ENCODE peak calls at places on chromosomes 6 and 20, in ten cellular contexts. One of them, this sample, is unnamed. For H3K4me1, the result is how much of the 10 kb centered on the place peaks cover.

GRCh38 chr6:25333471-25333870 is 54.3 kb downstream of the CARMIL1 start:
- DNase-seq in hepatocyte: no peak
- DNase-seq in H9: no peak
- DNase-seq in cardiac muscle cell: no peak
- DNase-seq in spleen: no peak
- DNase-seq in A549: no peak
- DNase-seq in tibial artery: no peak
- DNase-seq in OCI-LY7: no peak
- DNase-seq in breast epithelium: no peak
- DNase-seq in mammary epithelial cell: no peak
- DNase-seq in this sample: no peak

GRCh38 chr6:24307881-24308280 is 50.0 kb downstream of the DCDC2 start:
- DNase-seq in hepatocyte: no peak
- DNase-seq in H9: no peak
- DNase-seq in cardiac muscle cell: peak
- DNase-seq in spleen: no peak
- DNase-seq in A549: no peak
- DNase-seq in tibial artery: no peak
- DNase-seq in OCI-LY7: no peak
- DNase-seq in breast epithelium: no peak
- DNase-seq in mammary epithelial cell: no peak
- DNase-seq in this sample: no peak

GRCh38 chr20:38591484-38592410 is 9.9 kb upstream of the ARHGAP40 start:
- DNase-seq in hepatocyte: no peak
- DNase-seq in H9: no peak
- DNase-seq in cardiac muscle cell: no peak
- DNase-seq in spleen: no peak
- DNase-seq in A549: no peak
- DNase-seq in tibial artery: no peak
- DNase-seq in OCI-LY7: no peak
- DNase-seq in breast epithelium: no peak
- DNase-seq in mammary epithelial cell: no peak
- DNase-seq in this sample: no peak

GRCh38 chr6:10412165-10412947 is 2.5 kb downstream of the TFAP2A start:
- DNase-seq in hepatocyte: peak
- DNase-seq in H9: peak
- DNase-seq in cardiac muscle cell: peak
- DNase-seq in spleen: peak
- DNase-seq in A549: peak
- DNase-seq in tibial artery: no peak
- DNase-seq in OCI-LY7: peak
- DNase-seq in breast epithelium: peak
- DNase-seq in mammary epithelial cell: peak
- DNase-seq in this sample: no peak

GRCh38 chr6:106080106-106081095 is 5.7 kb upstream of the PRDM1 start:
- DNase-seq in hepatocyte: no peak
- DNase-seq in H9: no peak
- DNase-seq in cardiac muscle cell: no peak
- DNase-seq in spleen: no peak
- DNase-seq in A549: no peak
- DNase-seq in tibial artery: no peak
- DNase-seq in OCI-LY7: no peak
- DNase-seq in breast epithelium: no peak
- DNase-seq in mammary epithelial cell: no peak
- DNase-seq in this sample: no peak

GRCh38 chr6:161870236-161870901 is 596.5 kb upstream of the AGPAT4 start:
- DNase-seq in hepatocyte: no peak
- DNase-seq in H9: no peak
- DNase-seq in cardiac muscle cell: no peak
- DNase-seq in spleen: no peak
- DNase-seq in A549: no peak
- DNase-seq in tibial artery: no peak
- DNase-seq in OCI-LY7: no peak
- DNase-seq in breast epithelium: no peak
- DNase-seq in mammary epithelial cell: no peak
- DNase-seq in this sample: no peak

GRCh38 chr6:3135668-3136297 is 17.3 kb downstream of the BPHL start:
- DNase-seq in hepatocyte: peak
- DNase-seq in H9: no peak
- DNase-seq in cardiac muscle cell: no peak
- DNase-seq in spleen: no peak
- DNase-seq in A549: no peak
- DNase-seq in tibial artery: no peak
- DNase-seq in OCI-LY7: no peak
- DNase-seq in breast epithelium: no peak
- DNase-seq in mammary epithelial cell: no peak
- DNase-seq in this sample: no peak

GRCh38 chr20:49620364-49621240 is 52.7 kb upstream of the PTGIS start:
- DNase-seq in hepatocyte: no peak
- DNase-seq in H9: no peak
- DNase-seq in cardiac muscle cell: no peak
- DNase-seq in spleen: no peak
- DNase-seq in A549: no peak
- DNase-seq in tibial artery: no peak
- DNase-seq in OCI-LY7: peak
- DNase-seq in breast epithelium: no peak
- DNase-seq in mammary epithelial cell: no peak
- DNase-seq in this sample: no peak

GRCh38 chr6:70717038-70717801 is 49.5 kb downstream of the SMAP1 start:
- DNase-seq in hepatocyte: no peak
- DNase-seq in H9: no peak
- DNase-seq in cardiac muscle cell: no peak
- DNase-seq in spleen: no peak
- DNase-seq in A549: no peak
- DNase-seq in tibial artery: no peak
- DNase-seq in OCI-LY7: no peak
- DNase-seq in breast epithelium: no peak
- DNase-seq in mammary epithelial cell: no peak
- DNase-seq in this sample: no peak

GRCh38 chr6:157034433-157035230 is 257.5 kb downstream of the ARID1B start:
- DNase-seq in hepatocyte: peak
- DNase-seq in H9: no peak
- DNase-seq in cardiac muscle cell: peak
- DNase-seq in spleen: no peak
- DNase-seq in A549: peak
- DNase-seq in tibial artery: no peak
- DNase-seq in OCI-LY7: peak
- DNase-seq in breast epithelium: no peak
- DNase-seq in mammary epithelial cell: peak
- DNase-seq in this sample: no peak

GRCh38 chr6:36130672-36131516 is 581 bp downstream of the MAPK13 start:
- DNase-seq in hepatocyte: peak
- DNase-seq in H9: peak
- DNase-seq in cardiac muscle cell: peak
- DNase-seq in spleen: peak
- DNase-seq in A549: no peak
- DNase-seq in tibial artery: peak
- DNase-seq in OCI-LY7: no peak
- DNase-seq in breast epithelium: no peak
- DNase-seq in mammary epithelial cell: no peak
- DNase-seq in this sample: peak

GRCh38 chr20:39004508-39004907 is 42.4 kb downstream of the DHX35 start:
- DNase-seq in hepatocyte: peak
- DNase-seq in H9: no peak
- DNase-seq in cardiac muscle cell: no peak
- DNase-seq in spleen: no peak
- DNase-seq in A549: no peak
- DNase-seq in tibial artery: no peak
- DNase-seq in OCI-LY7: no peak
- DNase-seq in breast epithelium: no peak
- DNase-seq in mammary epithelial cell: peak
- DNase-seq in this sample: peak

DNA sequence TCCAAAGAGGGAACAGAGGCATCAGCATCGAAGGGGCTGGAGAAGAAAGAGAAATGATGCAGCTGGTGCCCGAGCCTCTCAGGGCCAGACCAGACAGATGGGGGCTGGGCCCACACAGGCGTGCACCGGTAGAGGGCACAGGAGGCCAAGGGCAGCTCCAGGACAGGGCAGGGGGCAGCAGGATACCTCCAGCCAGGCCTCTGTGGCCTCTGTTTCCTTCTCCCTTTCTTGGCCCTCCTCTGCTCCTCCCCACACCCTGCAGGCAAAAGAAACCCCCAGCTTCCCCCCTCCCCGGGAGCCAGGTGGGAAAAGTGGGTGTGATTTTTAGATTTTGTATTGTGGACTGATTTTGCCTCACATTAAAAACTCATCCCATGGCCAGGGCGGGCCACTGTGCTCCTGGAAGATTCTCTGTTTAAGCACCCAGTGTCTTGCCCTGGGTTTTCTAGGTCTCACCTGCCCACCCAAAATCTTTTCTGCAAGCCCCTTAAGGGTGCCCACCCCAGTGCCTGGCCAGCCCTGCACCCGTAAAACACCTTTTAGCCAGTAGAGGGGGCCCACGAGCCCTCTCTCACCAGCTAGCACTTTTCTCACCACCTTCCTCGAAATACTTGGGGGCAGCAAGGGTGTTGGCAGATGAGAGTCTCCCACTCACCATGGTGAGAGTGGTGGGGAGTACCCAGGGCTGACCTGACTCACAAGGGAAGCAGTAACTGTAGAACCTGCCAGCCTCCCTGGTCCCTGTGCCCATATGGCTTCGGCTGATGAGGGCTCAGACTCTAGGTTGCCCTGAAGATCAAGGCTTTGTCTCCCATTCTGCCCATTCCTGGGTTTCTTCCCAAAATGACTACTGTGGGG is 35.7 kb upstream of the ID1 start:
- DNase-seq in hepatocyte: peak
- DNase-seq in H9: peak
- DNase-seq in cardiac muscle cell: peak
- DNase-seq in spleen: peak
- DNase-seq in A549: peak
- DNase-seq in tibial artery: peak
- DNase-seq in OCI-LY7: peak
- DNase-seq in breast epithelium: no peak
- DNase-seq in mammary epithelial cell: peak
- DNase-seq in this sample: peak
- H3K4me1 ChIP-seq in hepatocyte: half or more
- H3K4me1 ChIP-seq in H9: under half
- H3K4me1 ChIP-seq in cardiac muscle cell: under half
- H3K4me1 ChIP-seq in spleen: under half
- H3K4me1 ChIP-seq in A549: half or more
- H3K4me1 ChIP-seq in tibial artery: under half
- H3K4me1 ChIP-seq in OCI-LY7: under half
- H3K4me1 ChIP-seq in breast epithelium: under half
- H3K4me1 ChIP-seq in mammary epithelial cell: half or more
- H3K4me1 ChIP-seq in this sample: under half

GRCh38 chr6:133817460-133818047 is 71.4 kb upstream of the TCF21 start:
- DNase-seq in hepatocyte: peak
- DNase-seq in H9: peak
- DNase-seq in cardiac muscle cell: no peak
- DNase-seq in spleen: no peak
- DNase-seq in A549: no peak
- DNase-seq in tibial artery: no peak
- DNase-seq in OCI-LY7: peak
- DNase-seq in breast epithelium: no peak
- DNase-seq in mammary epithelial cell: no peak
- DNase-seq in this sample: peak
- TF ChIP-seq CTCF in hepatocyte: peak
- TF ChIP-seq CTCF in H9: peak
- TF ChIP-seq CTCF in cardiac muscle cell: peak
- TF ChIP-seq CTCF in spleen: no peak
- TF ChIP-seq CTCF in A549: peak
- TF ChIP-seq CTCF in tibial artery: peak
- TF ChIP-seq CTCF in OCI-LY7: peak
- TF ChIP-seq CTCF in breast epithelium: no peak
- TF ChIP-seq CTCF in mammary epithelial cell: peak
- TF ChIP-seq CTCF in this sample: peak

GRCh38 chr6:43280234-43280633 is 17.8 kb upstream of the SLC22A7 start:
- DNase-seq in hepatocyte: no peak
- DNase-seq in H9: no peak
- DNase-seq in cardiac muscle cell: no peak
- DNase-seq in spleen: no peak
- DNase-seq in A549: no peak
- DNase-seq in tibial artery: no peak
- DNase-seq in OCI-LY7: no peak
- DNase-seq in breast epithelium: no peak
- DNase-seq in mammary epithelial cell: no peak
- DNase-seq in this sample: no peak
- H3K4me1 ChIP-seq in hepatocyte: under half
- H3K4me1 ChIP-seq in H9: under half
- H3K4me1 ChIP-seq in cardiac muscle cell: under half
- H3K4me1 ChIP-seq in spleen: under half
- H3K4me1 ChIP-seq in A549: under half
- H3K4me1 ChIP-seq in tibial artery: under half
- H3K4me1 ChIP-seq in OCI-LY7: under half
- H3K4me1 ChIP-seq in breast epithelium: under half
- H3K4me1 ChIP-seq in mammary epithelial cell: under half
- H3K4me1 ChIP-seq in this sample: under half

GRCh38 chr6:29750709-29751108 is 27.5 kb downstream of the HLA-F start:
- DNase-seq in hepatocyte: no peak
- DNase-seq in H9: no peak
- DNase-seq in cardiac muscle cell: no peak
- DNase-seq in spleen: no peak
- DNase-seq in A549: no peak
- DNase-seq in tibial artery: no peak
- DNase-seq in OCI-LY7: no peak
- DNase-seq in breast epithelium: no peak
- DNase-seq in mammary epithelial cell: no peak
- DNase-seq in this sample: no peak

GRCh38 chr6:29752451-29753308 is 29.4 kb downstream of the HLA-F start:
- DNase-seq in hepatocyte: peak
- DNase-seq in H9: peak
- DNase-seq in cardiac muscle cell: peak
- DNase-seq in spleen: peak
- DNase-seq in A549: peak
- DNase-seq in tibial artery: peak
- DNase-seq in OCI-LY7: peak
- DNase-seq in breast epithelium: peak
- DNase-seq in mammary epithelial cell: peak
- DNase-seq in this sample: peak

GRCh38 chr6:29755295-29755871 is 32.1 kb downstream of the HLA-F start:
- DNase-seq in hepatocyte: no peak
- DNase-seq in H9: no peak
- DNase-seq in cardiac muscle cell: no peak
- DNase-seq in spleen: no peak
- DNase-seq in A549: no peak
- DNase-seq in tibial artery: no peak
- DNase-seq in OCI-LY7: no peak
- DNase-seq in breast epithelium: no peak
- DNase-seq in mammary epithelial cell: no peak
- DNase-seq in this sample: no peak

GRCh38 chr6:29751480-29751879 is 28.2 kb downstream of the HLA-F start:
- DNase-seq in hepatocyte: no peak
- DNase-seq in H9: no peak
- DNase-seq in cardiac muscle cell: no peak
- DNase-seq in spleen: no peak
- DNase-seq in A549: no peak
- DNase-seq in tibial artery: no peak
- DNase-seq in OCI-LY7: no peak
- DNase-seq in breast epithelium: no peak
- DNase-seq in mammary epithelial cell: no peak
- DNase-seq in this sample: peak

DNA sequence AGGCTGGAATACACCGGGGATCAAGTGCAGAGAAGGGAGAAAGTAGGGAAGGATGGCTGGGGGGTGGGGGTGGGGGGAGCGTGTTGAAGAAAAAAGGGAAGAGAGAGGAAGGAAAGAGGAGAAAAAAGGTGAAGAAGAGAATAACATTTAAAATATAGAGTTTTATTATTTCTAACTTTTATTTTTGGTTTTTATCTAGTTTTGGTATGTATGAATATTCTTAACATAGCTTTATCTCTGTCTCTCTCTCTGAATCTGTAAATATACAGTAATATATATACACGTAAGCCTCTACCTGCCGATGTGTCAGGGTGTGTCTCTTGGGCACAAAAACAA is 30.0 kb downstream of the HLA-F start:
- DNase-seq in hepatocyte: no peak
- DNase-seq in H9: no peak
- DNase-seq in cardiac muscle cell: no peak
- DNase-seq in spleen: no peak
- DNase-seq in A549: no peak
- DNase-seq in tibial artery: no peak
- DNase-seq in OCI-LY7: no peak
- DNase-seq in breast epithelium: no peak
- DNase-seq in mammary epithelial cell: no peak
- DNase-seq in this sample: no peak
- TF ChIP-seq CTCF in hepatocyte: no peak
- TF ChIP-seq CTCF in H9: peak
- TF ChIP-seq CTCF in cardiac muscle cell: no peak
- TF ChIP-seq CTCF in spleen: no peak
- TF ChIP-seq CTCF in A549: no peak
- TF ChIP-seq CTCF in tibial artery: peak
- TF ChIP-seq CTCF in OCI-LY7: no peak
- TF ChIP-seq CTCF in breast epithelium: no peak
- TF ChIP-seq CTCF in mammary epithelial cell: no peak
- TF ChIP-seq CTCF in this sample: peak